ENCODE peak calls at places on chromosomes 3 and 15, in eight cellular contexts. One of them, this sample, is unnamed.

GRCh38 chr3:126499401-126499800 is 18.2 kb downstream of the UROC1 start:
- DNase-seq in mesendoderm: no peak
- DNase-seq in HEK293T: no peak
- DNase-seq in RPMI8226: no peak
- DNase-seq in AG20443: no peak
- DNase-seq in MV-4-11: no peak
- DNase-seq in suprapubic skin: no peak
- DNase-seq in activated CD4-positive, alpha-beta T cell treated with anti-CD3 and anti-CD28 coated beads, Interleukin-2, amount 10 ng/mL, durations not matched to agents 7 days and 5 days: no peak
- DNase-seq in this sample: no peak

GRCh38 chr3:101518421-101518871 is 5.4 kb upstream of the SENP7 start:
- DNase-seq in activated CD4-positive, alpha-beta T cell treated with anti-CD3 and anti-CD28 coated beads, Interleukin-2, amount 10 ng/mL, durations not matched to agents 7 days and 5 days: peak
- DNase-seq in HEK293T: no peak
- DNase-seq in mesendoderm: peak
- DNase-seq in AG20443: no peak
- DNase-seq in RPMI8226: peak
- DNase-seq in MV-4-11: no peak
- DNase-seq in suprapubic skin: no peak
- DNase-seq in this sample: no peak

GRCh38 chr3:160129459-160130061 is 95.7 kb upstream of the C3orf80 start:
- DNase-seq in activated CD4-positive, alpha-beta T cell treated with anti-CD3 and anti-CD28 coated beads, Interleukin-2, amount 10 ng/mL, durations not matched to agents 7 days and 5 days: no peak
- DNase-seq in AG20443: peak
- DNase-seq in MV-4-11: peak
- DNase-seq in mesendoderm: no peak
- DNase-seq in RPMI8226: no peak
- DNase-seq in HEK293T: no peak
- DNase-seq in suprapubic skin: no peak
- DNase-seq in this sample: peak

GRCh38 chr3:13879102-13879945 is 547 bp downstream of the WNT7A start:
- DNase-seq in RPMI8226: peak
- DNase-seq in HEK293T: peak
- DNase-seq in mesendoderm: peak
- DNase-seq in activated CD4-positive, alpha-beta T cell treated with anti-CD3 and anti-CD28 coated beads, Interleukin-2, amount 10 ng/mL, durations not matched to agents 7 days and 5 days: peak
- DNase-seq in MV-4-11: no peak
- DNase-seq in AG20443: peak
- DNase-seq in suprapubic skin: peak
- DNase-seq in this sample: no peak

GRCh38 chr3:176275113-176275512 is 922.2 kb downstream of the TBL1XR1 start:
- DNase-seq in AG20443: no peak
- DNase-seq in RPMI8226: no peak
- DNase-seq in suprapubic skin: no peak
- DNase-seq in MV-4-11: no peak
- DNase-seq in activated CD4-positive, alpha-beta T cell treated with anti-CD3 and anti-CD28 coated beads, Interleukin-2, amount 10 ng/mL, durations not matched to agents 7 days and 5 days: no peak
- DNase-seq in HEK293T: no peak
- DNase-seq in mesendoderm: peak
- DNase-seq in this sample: no peak

GRCh38 chr3:37768107-37768809 is 93.4 kb upstream of the CTDSPL start:
- DNase-seq in RPMI8226: no peak
- DNase-seq in AG20443: no peak
- DNase-seq in activated CD4-positive, alpha-beta T cell treated with anti-CD3 and anti-CD28 coated beads, Interleukin-2, amount 10 ng/mL, durations not matched to agents 7 days and 5 days: no peak
- DNase-seq in mesendoderm: peak
- DNase-seq in suprapubic skin: no peak
- DNase-seq in MV-4-11: no peak
- DNase-seq in HEK293T: peak
- DNase-seq in this sample: no peak

GRCh38 chr3:43707998-43708397 is 17.3 kb downstream of the ABHD5 start:
- DNase-seq in mesendoderm: no peak
- DNase-seq in suprapubic skin: no peak
- DNase-seq in HEK293T: no peak
- DNase-seq in activated CD4-positive, alpha-beta T cell treated with anti-CD3 and anti-CD28 coated beads, Interleukin-2, amount 10 ng/mL, durations not matched to agents 7 days and 5 days: no peak
- DNase-seq in RPMI8226: no peak
- DNase-seq in AG20443: peak
- DNase-seq in MV-4-11: peak
- DNase-seq in this sample: peak

GRCh38 chr15:41544650-41545015 is 576 bp upstream of the RPAP1 start:
- DNase-seq in RPMI8226: no peak
- DNase-seq in MV-4-11: no peak
- DNase-seq in activated CD4-positive, alpha-beta T cell treated with anti-CD3 and anti-CD28 coated beads, Interleukin-2, amount 10 ng/mL, durations not matched to agents 7 days and 5 days: no peak
- DNase-seq in AG20443: peak
- DNase-seq in mesendoderm: no peak
- DNase-seq in HEK293T: no peak
- DNase-seq in suprapubic skin: peak
- DNase-seq in this sample: no peak

GRCh38 chr3:115704661-115705338 is 81.5 kb downstream of the GAP43 start:
- DNase-seq in HEK293T: no peak
- DNase-seq in AG20443: peak
- DNase-seq in suprapubic skin: no peak
- DNase-seq in RPMI8226: no peak
- DNase-seq in activated CD4-positive, alpha-beta T cell treated with anti-CD3 and anti-CD28 coated beads, Interleukin-2, amount 10 ng/mL, durations not matched to agents 7 days and 5 days: no peak
- DNase-seq in mesendoderm: no peak
- DNase-seq in MV-4-11: no peak
- DNase-seq in this sample: no peak

GRCh38 chr3:117118604-117119003 is 409.0 kb downstream of the TUSC7 start:
- DNase-seq in AG20443: no peak
- DNase-seq in suprapubic skin: no peak
- DNase-seq in HEK293T: no peak
- DNase-seq in RPMI8226: no peak
- DNase-seq in MV-4-11: no peak
- DNase-seq in mesendoderm: no peak
- DNase-seq in activated CD4-positive, alpha-beta T cell treated with anti-CD3 and anti-CD28 coated beads, Interleukin-2, amount 10 ng/mL, durations not matched to agents 7 days and 5 days: no peak
- DNase-seq in this sample: peak

This sample was measured in hepatic stellate cell.